ENCODE peak calls at places on chromosomes 6 and 20, in eight cellular contexts. J, G, F, L, X, R, A and P are unnamed samples.

GRCh38 chr6:83868639-83869038 is 9.2 kb downstream of the CYB5R4 start:
- DNase-seq in J (no peak), G (no peak), F (no peak), L (no peak), X (no peak), R (peak; percentile 61), A (no peak), P (no peak)

GRCh38 chr6:15841937-15842698 is 179.3 kb upstream of the DTNBP1 start:
- DNase-seq in J (no peak), G (no peak), F (no peak), L (peak; percentile 1), X (no peak), R (no peak), A (no peak), P (no peak)

GRCh38 chr6:37822851-37823682 is 3.5 kb downstream of the ZFAND3 start:
- DNase-seq in J (peak; percentile 31), G (peak; percentile 64), F (no peak), L (no peak), X (no peak), R (peak; percentile 21), A (no peak), P (peak; percentile 52)

GRCh38 chr20:3174442-3175263 is 1.3 kb upstream of the LZTS3 start:
- DNase-seq in J (no peak), G (no peak), F (no peak), L (no peak), X (no peak), R (peak; percentile 22), A (no peak), P (no peak)

GRCh38 chr20:58883243-58883691 is 30.8 kb downstream of the GNAS start:
- DNase-seq in J (no peak), G (no peak), F (no peak), L (no peak), X (no peak), R (peak; percentile 33), A (no peak), P (no peak)

GRCh38 chr20:61436674-61437279 is 184.7 kb downstream of the CDH4 start:
- DNase-seq in J (no peak), G (no peak), F (no peak), L (peak; percentile 54), X (peak; percentile 30), R (peak; percentile 22), A (no peak), P (no peak)

GRCh38 chr20:1803216-1804128 is 91.7 kb upstream of the SIRPA start:
- DNase-seq in J (peak; percentile 14), G (peak; percentile 54), F (peak; percentile 65), L (peak; percentile 45), X (peak; percentile 37), R (peak; percentile 80), A (no peak), P (peak; percentile 22)

GRCh38 chr6:43639984-43640800 is 4.6 kb downstream of the MAD2L1BP start:
- DNase-seq in J (no peak), G (no peak), F (no peak), L (no peak), X (no peak), R (peak; percentile 49), A (no peak), P (no peak)

GRCh38 chr20:47610247-47610944 is 108.7 kb downstream of the NCOA3 start:
- DNase-seq in J (peak; percentile 61), G (peak; percentile 97), F (no peak), L (no peak), X (no peak), R (peak; percentile 88), A (no peak), P (peak; percentile 71)